ENCODE peak calls at places on chromosomes 16 and 17, in four cellular contexts. T is GM12878, O is H1, K is HepG2. I is an unnamed sample. For H3K4me1, the result is how much of the 10 kb centered on the place peaks cover.

GRCh38 chr16:54812229-54812628 is 118.4 kb upstream of the IRX5 start:
- DNase-seq in K (peak), O (no peak), T (no peak), I (no peak)

GRCh38 chr16:89646270-89646669 is 11.2 kb downstream of the CHMP1A start:
- DNase-seq in O (no peak), K (no peak), T (no peak), I (no peak)

GRCh38 chr17:47275245-47275984 is 21.8 kb downstream of the ITGB3 start:
- DNase-seq in K (no peak), O (peak), T (no peak), I (peak)

GRCh38 chr16:85089485-85089884 is 22.8 kb downstream of the CIBAR2 start:
- DNase-seq in O (no peak), K (no peak), T (no peak), I (no peak)

GRCh38 chr16:4653981-4654380 is 29.4 kb downstream of the MGRN1 start:
- DNase-seq in K (peak), T (no peak), O (no peak), I (no peak)

GRCh38 chr17:60095381-60095780 is 16.7 kb upstream of the HEATR6 start:
- DNase-seq in K (no peak), T (no peak), O (no peak), I (no peak)

GRCh38 chr17:13297198-13297597 is 279.4 kb upstream of the ELAC2 start:
- DNase-seq in K (peak), O (no peak), T (no peak), I (no peak)

GRCh38 chr16:22318690-22319358 is 21.6 kb downstream of the POLR3E start:
- DNase-seq in T (no peak), K (peak), O (peak), I (peak)

GRCh38 chr16:89018605-89019158 is 41.7 kb upstream of the CBFA2T3 start:
- DNase-seq in T (no peak), K (no peak), O (no peak), I (no peak)

GRCh38 chr17:76054112-76054476 is 18.2 kb downstream of the SRP68 start:
- DNase-seq in O (no peak), T (no peak), K (no peak), I (no peak)

GRCh38 chr16:1197237-1197866 is 27.7 kb downstream of the TPSG1 start:
- DNase-seq in O (no peak), K (peak), T (no peak), I (no peak)

GRCh38 chr16:84555418-84556196 is 51.1 kb upstream of the MEAK7 start:
- DNase-seq in K (no peak), T (no peak), O (peak), I (peak)

GRCh38 chr17:64007838-64008282 is 9.7 kb downstream of the PRR29 start:
- DNase-seq in K (peak), T (no peak), O (peak), I (no peak)

GRCh38 chr17:80637286-80637703 is 92.7 kb downstream of the RPTOR start:
- DNase-seq in O (no peak), T (no peak), K (no peak), I (no peak)

GRCh38 chr16:88536510-88536909 is 33.7 kb upstream of the ZC3H18 start:
- DNase-seq in T (no peak), K (no peak), O (no peak), I (no peak)

GRCh38 chr16:48546774-48547173 is 63.2 kb downstream of the N4BP1 start:
- DNase-seq in O (no peak), K (peak), T (no peak), I (no peak)

GRCh38 chr17:13635951-13636350 is 34.2 kb upstream of the HS3ST3A1 start:
- DNase-seq in K (no peak), T (no peak), O (no peak), I (no peak)

GRCh38 chr16:4537376-4538066 is 1.1 kb downstream of the CDIP1 start:
- DNase-seq in O (peak), K (no peak), T (no peak), I (peak)

GRCh38 chr17:78315355-78316114 is 44.3 kb downstream of the SOCS3 start:
- DNase-seq in K (peak), O (no peak), T (peak), I (peak)

GRCh38 chr17:49576121-49576905 is 642 bp downstream of the NXPH3 start:
- DNase-seq in T (no peak), K (no peak), O (peak), I (peak)

GRCh38 chr17:78258323-78259229 is 27.1 kb downstream of the TMEM235 start:
- DNase-seq in T (no peak), K (peak), O (no peak), I (peak)

GRCh38 chr17:73343168-73343634 is 31.4 kb upstream of the CDC42EP4 start:
- DNase-seq in O (peak), K (no peak), T (no peak), I (peak)
- TF ChIP-seq CREB1 in O (no peak), K (no peak), T (no peak), I (no peak)

DNA sequence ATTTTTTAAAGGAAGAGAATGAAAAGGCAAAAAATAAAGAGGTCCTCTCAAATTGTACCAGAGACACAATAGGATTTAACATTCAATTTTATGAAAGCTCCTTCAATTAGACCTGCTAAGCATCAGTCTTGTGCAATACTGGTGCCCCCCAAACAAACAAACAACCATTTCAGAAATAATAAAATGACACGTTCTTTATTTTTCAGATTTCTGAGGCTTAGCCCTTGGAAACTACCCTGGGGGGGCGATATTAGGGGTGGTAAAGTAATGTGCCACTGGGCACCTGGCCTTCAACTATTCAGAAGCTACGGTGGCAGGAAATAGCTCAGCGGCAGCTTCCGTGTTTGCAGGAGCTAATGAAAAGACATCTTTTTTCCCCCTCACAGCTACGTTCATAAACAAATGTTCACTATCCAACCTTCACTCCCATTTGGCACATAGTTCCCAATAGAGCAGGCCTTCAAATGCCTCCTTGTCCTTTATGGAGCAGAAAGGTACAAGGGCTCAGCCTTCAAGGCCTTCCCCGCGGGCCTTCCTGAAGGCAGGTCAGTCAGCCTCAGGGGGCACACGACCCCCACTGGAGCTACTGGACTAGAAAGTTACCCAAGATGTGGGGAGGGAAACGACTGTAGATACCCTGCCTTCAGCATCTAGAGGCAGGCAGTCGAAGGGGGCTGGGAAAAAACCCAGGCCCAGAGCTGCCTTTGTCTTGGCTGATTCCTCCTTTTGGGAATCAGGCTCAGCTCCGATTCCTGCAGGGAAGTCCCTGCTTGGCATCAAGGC is 44.1 kb downstream of the TBX4 start:
- DNase-seq in O (no peak), K (no peak), T (no peak), I (no peak)
- H3K4me2 ChIP-seq in O (no peak), K (no peak), T (no peak), I (no peak)

GRCh38 chr17:15966183-15966878 is 21.4 kb downstream of the ADORA2B start:
- DNase-seq in O (peak), K (peak), T (no peak), I (peak)
- H3K4me1 ChIP-seq in O (under half), K (half or more), T (under half), I (under half)

DNA sequence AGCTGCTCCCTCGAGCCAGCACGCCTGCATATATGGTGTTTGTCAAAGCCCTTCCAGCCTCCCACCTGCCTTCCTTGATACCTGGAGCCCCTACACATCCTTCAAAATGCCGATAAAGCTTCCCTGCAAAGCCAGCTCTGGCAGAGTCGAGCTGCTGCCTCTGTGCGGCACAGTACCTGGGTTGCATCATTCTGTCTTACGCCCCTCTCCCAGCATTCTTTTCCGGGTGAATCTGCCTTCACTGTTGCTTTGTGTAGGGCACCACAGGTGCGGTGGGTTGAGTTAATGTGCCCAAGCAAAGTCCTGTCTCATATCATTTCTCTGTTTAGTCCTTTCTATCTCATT is 8.6 kb upstream of the CD300E start:
- DNase-seq in O (no peak), K (no peak), T (no peak), I (peak)
- TF ChIP-seq CREB1 in O (no peak), K (no peak), T (no peak), I (no peak)

GRCh38 chr16:57007050-57007449 is 17.7 kb downstream of the NLRC5 start:
- DNase-seq in T (no peak), K (no peak), O (no peak), I (no peak)
- H3K4me2 ChIP-seq in T (peak), K (no peak), O (no peak), I (no peak)

GRCh38 chr16:66524601-66525164 is 25.2 kb downstream of the TK2 start:
- DNase-seq in K (no peak), O (no peak), T (peak), I (no peak)
- H3K4me1 ChIP-seq in K (under half), O (under half), T (half or more), I (under half)

GRCh38 chr17:149231-149630 is 11.9 kb downstream of the SCGB1C2 start:
- DNase-seq in K (no peak), O (peak), T (no peak), I (no peak)
- TF ChIP-seq CREB1 in K (no peak), O (no peak), T (no peak), I (no peak)